ENCODE peak calls at places on chromosomes 13 and 19, in eight cellular contexts. U, R, Q, Z, G, F, O and J are unnamed samples.

GRCh38 chr19:44948237-44948636 is 2.4 kb downstream of the APOC2 start:
- DNase-seq in R (no peak), F (no peak), O (no peak), G (no peak), Z (no peak), Q (no peak), U (no peak), J (no peak)

GRCh38 chr19:39512964-39513363 is 2.0 kb upstream of the SELENOV start:
- DNase-seq in Z (peak; percentile 5), F (no peak), O (no peak), G (no peak), Q (no peak), U (no peak), R (no peak), J (no peak)

GRCh38 chr19:38932425-38933179 is 1.9 kb downstream of the MRPS12 start:
- DNase-seq in Z (peak; percentile 65), G (peak; percentile 55), R (peak; percentile 63), Q (peak; percentile 28), U (peak; percentile 80), O (no peak), F (peak; percentile 32), J (peak; percentile 62)

GRCh38 chr19:4124638-4125037 is 716 bp upstream of the MAP2K2 start:
- DNase-seq in U (peak; percentile 59), F (no peak), O (no peak), R (no peak), Q (no peak), G (no peak), Z (no peak), J (peak; percentile 19)

GRCh38 chr13:52652980-52653303 is 306 bp downstream of the SUGT1 start:
- DNase-seq in G (no peak), U (no peak), Q (no peak), R (no peak), O (no peak), Z (no peak), F (no peak), J (no peak)

GRCh38 chr13:111652676-111653075 is 332.2 kb downstream of the TEX29 start:
- DNase-seq in R (no peak), O (no peak), F (no peak), Q (no peak), G (no peak), Z (no peak), U (no peak), J (no peak)

GRCh38 chr13:37443538-37443937 is 155.0 kb downstream of the POSTN start:
- DNase-seq in Q (peak; percentile 93), R (no peak), U (no peak), F (no peak), Z (peak; percentile 94), O (no peak), G (no peak), J (no peak)

GRCh38 chr19:10283786-10284540 is 2.8 kb upstream of the ICAM4 start:
- DNase-seq in U (no peak), F (no peak), G (no peak), Q (no peak), R (no peak), O (no peak), Z (no peak), J (no peak)

GRCh38 chr13:111512707-111513106 is 192.3 kb downstream of the TEX29 start:
- DNase-seq in U (no peak), O (no peak), G (no peak), F (no peak), Q (no peak), Z (no peak), R (no peak), J (no peak)

DNA sequence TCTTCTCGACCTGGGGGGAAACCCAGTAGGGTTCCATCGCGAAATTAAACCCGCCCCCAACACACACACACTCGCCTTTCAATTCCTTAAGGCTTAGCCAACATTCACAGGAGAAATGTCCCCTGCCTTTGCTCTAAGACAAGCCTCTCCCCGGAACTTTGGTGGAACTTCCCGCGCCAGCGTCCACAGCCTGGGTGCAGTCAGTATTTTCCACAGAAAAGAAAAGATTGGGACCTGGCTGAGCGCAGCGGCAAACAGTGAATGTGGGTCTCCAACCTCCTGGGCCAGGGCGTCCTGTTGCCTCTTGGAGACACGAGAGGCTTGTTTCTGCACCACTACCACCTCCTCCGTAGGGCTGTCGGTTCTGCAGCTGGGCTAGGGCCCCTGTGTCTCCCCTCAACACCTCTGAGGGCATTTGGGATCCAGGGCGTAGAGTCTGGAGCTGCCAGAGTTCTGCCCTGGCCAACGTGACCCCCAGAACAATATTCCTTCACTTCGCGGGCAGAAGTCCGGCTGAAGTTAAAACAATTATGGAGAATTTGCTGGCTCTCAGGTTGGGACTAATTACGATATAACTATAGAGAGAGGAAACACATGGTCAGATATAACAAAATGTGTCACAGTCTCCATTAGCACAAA is 3.3 kb downstream of the PDX1 start:
- DNase-seq in R (no peak), Q (no peak), F (no peak), O (no peak), Z (no peak), G (no peak), U (peak; percentile 19), J (no peak)
- TF ChIP-seq EZH2 in R (no peak), Q (no peak), F (no peak), O (no peak), Z (peak; percentile 4), G (no peak), U (peak; percentile 32), J (no peak)

DNA sequence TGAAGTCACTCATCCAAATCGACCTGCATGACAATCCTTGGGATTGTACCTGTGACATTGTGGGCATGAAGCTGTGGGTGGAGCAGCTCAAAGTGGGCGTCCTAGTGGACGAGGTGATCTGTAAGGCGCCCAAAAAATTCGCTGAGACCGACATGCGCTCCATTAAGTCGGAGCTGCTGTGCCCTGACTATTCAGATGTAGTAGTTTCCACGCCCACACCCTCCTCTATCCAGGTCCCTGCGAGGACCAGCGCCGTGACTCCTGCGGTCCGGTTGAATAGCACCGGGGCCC is 5.8 kb downstream of the SLITRK5 start:
- DNase-seq in O (no peak), F (no peak), U (peak; percentile 8), G (no peak), R (no peak), Z (no peak), Q (no peak), J (no peak)
- TF ChIP-seq EZH2 in O (no peak), F (no peak), U (no peak), G (no peak), R (no peak), Z (no peak), Q (no peak), J (peak; percentile 74)

GRCh38 chr13:33611016-33611805 is 206.7 kb upstream of the RFC3 start:
- DNase-seq in Q (peak; percentile 78), O (no peak), Z (no peak), R (peak; percentile 83), F (no peak), G (peak; percentile 81), U (peak; percentile 45), J (peak; percentile 81)

GRCh38 chr13:33612641-33613638 is 205.0 kb upstream of the RFC3 start:
- DNase-seq in R (peak; percentile 16), U (no peak), Q (no peak), F (no peak), Z (no peak), O (no peak), G (no peak), J (no peak)

GRCh38 chr13:33615436-33615835 is 202.5 kb upstream of the RFC3 start:
- DNase-seq in Z (no peak), Q (no peak), G (no peak), U (no peak), O (no peak), R (no peak), F (no peak), J (no peak)

GRCh38 chr13:33616130-33616529 is 201.8 kb upstream of the RFC3 start:
- DNase-seq in G (no peak), R (no peak), O (no peak), F (no peak), U (no peak), Q (no peak), Z (no peak), J (no peak)

DNA sequence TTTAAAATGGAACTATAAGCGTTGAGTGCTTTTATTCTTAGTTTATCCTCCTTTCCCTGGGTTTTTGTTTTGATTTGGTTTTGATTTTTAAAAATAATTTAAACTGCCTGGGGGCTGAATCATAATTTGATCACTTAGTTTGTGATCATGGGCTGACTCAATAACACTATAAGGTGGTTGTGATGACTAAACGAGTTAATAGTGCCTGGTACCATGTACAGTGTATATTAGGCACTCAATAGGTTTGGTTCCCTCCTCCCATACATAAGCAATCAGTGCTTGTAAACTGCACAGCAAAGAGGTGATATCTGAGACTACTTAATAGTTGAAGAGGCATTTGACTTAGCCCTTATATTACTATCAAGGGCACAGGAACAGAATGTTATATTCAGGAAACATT is 200.9 kb upstream of the RFC3 start:
- DNase-seq in F (no peak), R (no peak), G (no peak), Z (no peak), U (no peak), O (no peak), Q (no peak), J (no peak)
- TF ChIP-seq EZH2 in F (no peak), R (no peak), G (no peak), Z (no peak), U (no peak), O (no peak), Q (no peak), J (no peak)

GRCh38 chr19:5805465-5806132 is 732 bp downstream of the NRTN start:
- DNase-seq in F (peak; percentile 69), U (peak; percentile 97), Q (no peak), Z (peak; percentile 71), O (peak; percentile 72), G (peak; percentile 85), R (peak; percentile 65), J (peak; percentile 97)
- TF ChIP-seq EZH2 in F (no peak), U (no peak), Q (peak; percentile 96), Z (peak; percentile 72), O (peak; percentile 89), G (no peak), R (no peak), J (peak; percentile 41)

GRCh38 chr19:56971230-56971629 is 130.7 kb upstream of the PEG3 start:
- DNase-seq in Z (no peak), U (no peak), F (no peak), O (no peak), Q (no peak), R (no peak), G (peak; percentile 26), J (no peak)
- TF ChIP-seq EZH2 in Z (no peak), U (no peak), F (no peak), O (no peak), Q (no peak), R (no peak), G (no peak), J (no peak)

DNA sequence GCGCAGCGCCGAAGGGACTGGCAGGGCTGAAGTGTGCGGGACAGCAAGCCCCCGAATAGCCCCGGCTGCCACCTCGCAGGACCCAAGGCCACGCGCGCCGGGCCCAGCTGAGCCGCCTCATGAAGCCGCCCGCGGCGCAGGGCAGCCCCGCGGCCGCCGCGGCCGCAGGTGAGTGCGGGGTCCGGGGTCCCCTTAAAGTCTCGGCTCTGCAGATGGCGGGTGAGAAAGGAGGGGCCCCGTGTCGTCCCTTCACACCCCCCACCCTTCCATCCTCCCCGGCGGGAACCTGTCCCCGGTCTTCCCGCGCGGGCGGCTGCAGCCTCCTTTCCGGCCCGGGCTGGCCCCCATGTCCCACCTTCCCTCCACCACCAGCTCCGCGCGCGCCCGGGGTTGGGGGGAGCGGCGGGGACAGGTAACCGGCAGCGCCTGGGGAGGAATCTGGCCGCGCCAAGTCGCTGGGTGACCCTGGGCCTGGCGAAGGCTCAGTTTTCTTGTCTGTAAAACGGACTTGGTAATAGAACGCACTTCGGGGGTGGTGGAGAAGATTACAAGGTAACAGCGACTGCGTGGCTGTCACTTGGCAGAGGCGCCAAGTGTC is 338 bp downstream of the RGCC start:
- DNase-seq in R (no peak), F (no peak), G (no peak), Q (no peak), Z (peak; percentile 27), U (peak; percentile 29), O (no peak), J (no peak)
- TF ChIP-seq EZH2 in R (no peak), F (no peak), G (peak; percentile 60), Q (peak; percentile 4), Z (no peak), U (peak; percentile 80), O (no peak), J (peak; percentile 38)